ENCODE peak calls at places on chromosomes 2 and 18, in six cellular contexts. Y is transverse colon, W is HCT116, N is H54, X is ovary, D is heart left ventricle. B is an unnamed sample.

GRCh38 chr2:73104933-73105332 is 7.8 kb downstream of the RAB11FIP5 start:
- DNase-seq in X (no peak), N (no peak), W (no peak), D (no peak), Y (no peak), B (no peak)

GRCh38 chr2:129273266-129274037 is 706.0 kb upstream of the RAB6C start:
- DNase-seq in D (no peak), N (no peak), Y (no peak), W (no peak), X (no peak), B (no peak)

GRCh38 chr2:9236867-9237266 is 30.3 kb downstream of the ASAP2 start:
- DNase-seq in N (no peak), X (peak), W (no peak), Y (no peak), D (no peak), B (no peak)

GRCh38 chr2:58633576-58634365 is 392.6 kb upstream of the FANCL start:
- DNase-seq in N (no peak), W (peak), X (no peak), Y (no peak), D (no peak), B (no peak)

GRCh38 chr2:120867290-120868231 is 131.9 kb downstream of the GLI2 start:
- DNase-seq in X (peak), N (peak), D (peak), W (no peak), Y (peak), B (peak)

GRCh38 chr2:8682719-8683667 is 1.1 kb downstream of the ID2 start:
- DNase-seq in Y (peak), W (peak), X (peak), N (no peak), D (peak), B (peak)

GRCh38 chr18:58846325-58846724 is 18.4 kb upstream of the ZNF532 start:
- DNase-seq in W (no peak), D (no peak), Y (no peak), N (no peak), X (no peak), B (no peak)

GRCh38 chr18:3906072-3906471 is 456.1 kb downstream of the TGIF1 start:
- DNase-seq in D (no peak), W (no peak), X (no peak), N (no peak), Y (no peak), B (no peak)

GRCh38 chr2:9658972-9659371 is 28.2 kb upstream of the YWHAQ start:
- DNase-seq in W (no peak), X (no peak), Y (no peak), N (peak), D (no peak), B (no peak)

GRCh38 chr2:208489687-208490086 is 83.1 kb downstream of the PTH2R start:
- DNase-seq in W (no peak), Y (no peak), D (no peak), X (no peak), N (no peak), B (peak)

GRCh38 chr2:86097114-86097896 is 8.4 kb downstream of the POLR1A start:
- DNase-seq in D (no peak), W (no peak), Y (no peak), N (no peak), X (no peak), B (no peak)

GRCh38 chr18:596288-596881 is 403 bp upstream of the CLUL1 start:
- DNase-seq in W (peak), D (no peak), Y (no peak), X (peak), N (peak), B (peak)

GRCh38 chr2:143259368-143259958 is 130.2 kb downstream of the ARHGAP15 start:
- DNase-seq in N (peak), Y (peak), D (peak), W (peak), X (peak), B (peak)

GRCh38 chr18:32289480-32290075 is 99.7 kb downstream of the MEP1B start:
- DNase-seq in D (peak), W (peak), X (peak), N (peak), Y (peak), B (peak)

GRCh38 chr2:224248944-224249371 is 152.9 kb downstream of the FAM124B start:
- DNase-seq in N (no peak), Y (no peak), X (no peak), D (no peak), W (no peak), B (no peak)

GRCh38 chr18:48351216-48352050 is 57.8 kb downstream of the ZBTB7C start:
- DNase-seq in N (no peak), D (no peak), X (no peak), W (no peak), Y (no peak), B (no peak)

GRCh38 chr2:127674241-127675209 is 805 bp downstream of the LIMS2 start:
- DNase-seq in Y (no peak), X (no peak), D (no peak), W (no peak), N (no peak), B (peak)

GRCh38 chr2:25301453-25302352 is 40.0 kb downstream of the DNMT3A start:
- DNase-seq in N (peak), W (peak), Y (peak), X (no peak), D (no peak), B (no peak)

GRCh38 chr2:224584768-224585204 is 377 bp downstream of the CUL3 start:
- DNase-seq in W (no peak), Y (peak), X (peak), D (peak), N (peak), B (peak)

GRCh38 chr2:133566967-133567645 is 1.2 kb downstream of the NCKAP5 start:
- DNase-seq in X (no peak), Y (peak), D (peak), W (no peak), N (peak), B (no peak)

GRCh38 chr2:232974431-232974830 is 38.6 kb downstream of the NGEF start:
- DNase-seq in N (no peak), W (no peak), Y (no peak), X (no peak), D (no peak), B (no peak)

GRCh38 chr2:156452971-156453370 is 16.8 kb downstream of the GPD2 start:
- DNase-seq in D (no peak), X (no peak), W (no peak), N (no peak), Y (no peak), B (peak)

GRCh38 chr2:240705204-240705781 is 13.6 kb downstream of the AQP12A start:
- DNase-seq in W (no peak), N (no peak), Y (no peak), D (no peak), X (no peak), B (no peak)

GRCh38 chr2:226799211-226799975 is at the start of gene IRS1:
- DNase-seq in D (peak), W (peak), X (peak), Y (peak), N (peak), B (peak)

GRCh38 chr2:226797989-226798421 is 1.6 kb downstream of the IRS1 start:
- DNase-seq in X (no peak), Y (no peak), W (no peak), D (no peak), N (no peak), B (no peak)

GRCh38 chr2:226797289-226797988 is 2.2 kb downstream of the IRS1 start:
- DNase-seq in X (peak), N (no peak), Y (peak), D (no peak), W (no peak), B (no peak)

GRCh38 chr2:226799976-226800940 is 638 bp upstream of the IRS1 start:
- DNase-seq in N (no peak), X (peak), D (no peak), Y (peak), W (no peak), B (no peak)

GRCh38 chr2:226798422-226799210 is 1.0 kb downstream of the IRS1 start:
- DNase-seq in Y (peak), N (no peak), X (peak), W (no peak), D (peak), B (peak)
- TF ChIP-seq POLR2A in Y (no peak), N (no peak), X (no peak), W (no peak), D (no peak), B (no peak)

GRCh38 chr2:163735692-163736432 is at the start of gene FIGN:
- DNase-seq in Y (peak), N (peak), W (no peak), D (peak), X (peak), B (no peak)
- TF ChIP-seq POLR2A in Y (peak), N (peak), W (no peak), D (no peak), X (peak), B (no peak)

DNA sequence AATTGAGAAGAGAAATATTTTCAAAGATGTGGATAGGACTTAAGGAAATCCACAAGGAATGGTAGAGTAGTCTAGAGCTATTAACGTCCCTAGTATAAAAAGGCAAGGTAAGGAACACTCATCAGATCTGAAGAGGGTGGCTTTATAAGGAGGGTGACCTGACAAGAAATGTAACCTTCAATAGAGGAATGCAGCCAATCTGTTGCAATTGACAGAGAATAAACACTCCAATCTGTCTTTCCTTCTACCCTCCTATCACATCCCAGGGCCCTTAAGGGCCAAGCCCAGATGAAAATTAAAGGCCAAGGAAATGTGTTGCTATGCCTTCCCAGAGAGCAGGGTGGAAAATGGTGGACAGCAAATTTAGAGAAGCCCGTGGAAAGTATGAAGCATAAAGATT is 270.8 kb upstream of the TANK start:
- DNase-seq in D (no peak), X (no peak), W (no peak), N (no peak), Y (no peak), B (no peak)
- TF ChIP-seq POLR2A in D (no peak), X (no peak), W (no peak), N (no peak), Y (no peak), B (no peak)

GRCh38 chr2:101107246-101107645 is 43.9 kb downstream of the TBC1D8 start:
- DNase-seq in D (no peak), Y (no peak), N (no peak), X (no peak), W (no peak), B (peak)

GRCh38 chr2:101108357-101108756 is 42.8 kb downstream of the TBC1D8 start:
- DNase-seq in N (no peak), Y (no peak), D (no peak), W (no peak), X (no peak), B (no peak)

GRCh38 chr2:101111262-101111838 is 39.8 kb downstream of the TBC1D8 start:
- DNase-seq in Y (no peak), D (no peak), W (no peak), N (no peak), X (no peak), B (no peak)

GRCh38 chr2:101111917-101112771 is 39.0 kb downstream of the TBC1D8 start:
- DNase-seq in Y (no peak), N (no peak), D (peak), X (no peak), W (no peak), B (no peak)

GRCh38 chr2:101109451-101110140 is 41.6 kb downstream of the TBC1D8 start:
- DNase-seq in Y (no peak), X (no peak), N (no peak), D (peak), W (no peak), B (no peak)
- TF ChIP-seq POLR2A in Y (no peak), X (no peak), N (no peak), D (no peak), W (no peak), B (no peak)

GRCh38 chr2:100417745-100418090 is 250 bp upstream of the CHST10 start:
- DNase-seq in W (no peak), D (no peak), Y (no peak), N (no peak), X (peak), B (no peak)

GRCh38 chr2:100416397-100416938 is 1.0 kb downstream of the CHST10 start:
- DNase-seq in X (no peak), N (no peak), D (no peak), Y (no peak), W (no peak), B (no peak)

GRCh38 chr2:100418563-100418962 is 1.1 kb upstream of the CHST10 start:
- DNase-seq in Y (no peak), D (no peak), X (no peak), W (no peak), N (no peak), B (no peak)

GRCh38 chr2:100413586-100413985 is 3.9 kb downstream of the CHST10 start:
- DNase-seq in W (no peak), N (no peak), Y (no peak), X (no peak), D (no peak), B (no peak)

DNA sequence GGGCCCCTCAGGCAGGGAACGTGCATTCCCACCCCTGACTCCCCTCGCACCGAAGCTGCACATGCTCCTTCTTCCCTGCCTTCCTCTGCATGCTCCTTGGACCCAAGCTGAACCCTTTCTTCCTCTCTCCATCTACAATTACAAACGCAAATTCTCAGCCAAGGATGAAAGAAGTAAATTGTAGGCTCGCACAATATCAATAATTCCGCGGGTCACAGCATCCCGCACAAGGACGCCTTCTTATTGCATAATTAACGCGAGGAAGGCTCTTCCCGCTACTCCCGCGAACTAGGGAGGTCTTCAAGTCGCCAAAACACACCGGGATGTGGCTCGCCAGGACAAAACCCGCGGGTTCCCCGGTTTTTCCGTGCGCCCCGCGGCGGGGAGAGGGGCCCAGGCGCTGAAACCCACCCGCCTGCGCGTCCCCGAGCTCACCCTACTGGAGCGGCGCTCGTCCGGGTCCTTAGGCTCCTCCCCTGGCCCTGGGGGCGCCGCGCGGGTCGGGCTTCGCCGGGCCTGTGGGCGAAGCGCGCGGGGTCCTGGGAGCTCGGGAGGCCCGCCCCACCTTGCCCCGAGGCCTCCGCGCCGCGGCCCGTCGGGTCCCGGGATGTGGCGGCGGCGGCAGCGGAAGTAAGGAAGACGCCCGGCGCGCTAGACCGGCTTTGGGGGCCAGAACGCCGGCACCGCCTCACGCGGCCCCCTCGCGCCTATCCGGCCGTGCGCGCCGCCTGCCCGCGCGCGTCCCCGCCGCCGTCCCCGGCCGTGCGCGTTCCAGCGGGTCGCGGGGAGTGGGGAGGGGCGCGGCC is at the start of gene CHST10:
- DNase-seq in X (peak), W (no peak), N (peak), Y (peak), D (peak), B (peak)
- TF ChIP-seq POLR2A in X (peak), W (no peak), N (peak), Y (no peak), D (no peak), B (peak)

GRCh38 chr2:62300925-62301324 is 105.0 kb downstream of the B3GNT2 start:
- DNase-seq in Y (no peak), D (no peak), N (no peak), X (no peak), W (no peak), B (peak)

GRCh38 chr2:62296833-62297641 is 101.1 kb downstream of the B3GNT2 start:
- DNase-seq in D (no peak), W (no peak), N (no peak), X (no peak), Y (no peak), B (peak)

GRCh38 chr2:62296034-62296832 is 100.3 kb downstream of the B3GNT2 start:
- DNase-seq in Y (no peak), X (no peak), D (no peak), W (no peak), N (no peak), B (peak)

GRCh38 chr2:62293490-62294212 is 97.7 kb downstream of the B3GNT2 start:
- DNase-seq in N (no peak), D (peak), Y (peak), X (peak), W (no peak), B (peak)

DNA sequence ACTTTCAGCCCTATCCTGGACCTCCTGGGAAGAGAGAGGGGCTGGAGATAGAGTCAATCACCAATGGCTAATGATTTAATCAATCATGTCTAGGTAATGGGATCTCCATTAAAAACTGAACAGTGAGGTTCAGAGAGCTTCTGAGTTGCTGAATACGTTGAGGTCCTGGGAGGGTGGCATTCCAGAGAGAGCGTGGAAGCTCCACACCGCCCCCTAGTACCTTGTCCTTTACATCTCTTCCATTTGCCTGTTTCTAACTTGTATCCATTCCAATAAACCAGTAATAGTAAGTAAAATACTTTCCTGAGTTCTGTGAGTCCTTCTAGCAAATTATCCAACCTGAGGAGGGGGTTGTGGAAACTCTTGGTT is 101.7 kb downstream of the B3GNT2 start:
- DNase-seq in D (no peak), X (no peak), N (no peak), Y (no peak), W (no peak), B (peak)
- TF ChIP-seq POLR2A in D (no peak), X (no peak), N (no peak), Y (no peak), W (no peak), B (no peak)

GRCh38 chr2:150478206-150478974 is 9.1 kb downstream of the RND3 start:
- DNase-seq in N (no peak), Y (no peak), D (no peak), X (no peak), W (no peak), B (no peak)
- TF ChIP-seq POLR2A in N (no peak), Y (no peak), D (no peak), X (no peak), W (no peak), B (no peak)

GRCh38 chr2:950627-950992 is at the start of gene SNTG2:
- DNase-seq in D (peak), W (no peak), Y (peak), X (no peak), N (no peak), B (peak)
- TF ChIP-seq POLR2A in D (no peak), W (no peak), Y (no peak), X (no peak), N (no peak), B (no peak)

GRCh38 chr18:12327510-12328178 is 19.6 kb downstream of the TUBB6 start:
- DNase-seq in N (peak), X (peak), D (peak), W (peak), Y (peak), B (peak)
- TF ChIP-seq POLR2A in N (no peak), X (no peak), D (no peak), W (no peak), Y (no peak), B (no peak)